ENCODE peak calls at places on chromosome 5, in seven cellular contexts. G is activated CD8-positive, alpha-beta memory T cell treated with anti-CD3 and anti-CD28 coated beads for 24 hours; J is WTC11; F is stimulated activated CD4-positive, alpha-beta T cell treated with anti-CD3 and anti-CD28 coated beads, TNF-alpha, amount 100 ng/mL, for 24 hours; E is hypothalamus; P is Jurkat, Clone E6-1; T is progenitor cell of endocrine pancreas. V is an unnamed sample.

GRCh38 chr5:161098516-161098915 is 246.5 kb upstream of the ATP10B start:
- DNase-seq in G (no peak), J (no peak), F (no peak), E (no peak), P (no peak), T (no peak), V (no peak)

GRCh38 chr5:103290846-103291245 is 32.3 kb downstream of the MACIR start:
- DNase-seq in G (no peak), J (no peak), F (no peak), E (no peak), P (no peak), T (no peak), V (peak)

GRCh38 chr5:174919351-174919750 is 195.0 kb downstream of the MSX2 start:
- DNase-seq in G (no peak), J (no peak), F (no peak), E (no peak), P (no peak), T (no peak), V (no peak)

GRCh38 chr5:123487298-123487697 is 24.7 kb upstream of the CSNK1G3 start:
- DNase-seq in G (no peak), J (no peak), F (no peak), E (no peak), P (no peak), T (no peak), V (no peak)

GRCh38 chr5:54656261-54656728 is 138.7 kb downstream of the SNX18 start:
- DNase-seq in G (no peak), J (no peak), F (no peak), E (no peak), P (no peak), T (no peak), V (no peak)

GRCh38 chr5:66606713-66607112 is 10.5 kb downstream of the MAST4 start:
- DNase-seq in G (no peak), J (no peak), F (no peak), E (no peak), P (no peak), T (no peak), V (no peak)

GRCh38 chr5:4804619-4805211 is 335.4 kb upstream of the ADAMTS16 start:
- DNase-seq in G (no peak), J (no peak), F (no peak), E (no peak), P (no peak), T (no peak), V (no peak)

GRCh38 chr5:138179277-138179857 is 455 bp downstream of the KIF20A start:
- DNase-seq in G (no peak), J (peak), F (no peak), E (no peak), P (no peak), T (no peak), V (no peak)

GRCh38 chr5:53008751-53009150 is 19.6 kb downstream of the ITGA2 start:
- DNase-seq in G (no peak), J (no peak), F (no peak), E (no peak), P (no peak), T (no peak), V (no peak)

GRCh38 chr5:112210430-112211005 is 208.6 kb downstream of the EPB41L4A start:
- DNase-seq in G (no peak), J (peak), F (no peak), E (no peak), P (no peak), T (no peak), V (peak)

GRCh38 chr5:159965031-159965837 is 43.7 kb upstream of the TTC1 start:
- DNase-seq in G (peak), J (peak), F (no peak), E (no peak), P (no peak), T (peak), V (no peak)

GRCh38 chr5:179280095-179280490 is 65.2 kb downstream of the ADAMTS2 start:
- DNase-seq in G (no peak), J (no peak), F (no peak), E (no peak), P (no peak), T (no peak), V (no peak)

GRCh38 chr5:69517763-69518212 is 25.2 kb downstream of the OCLN start:
- DNase-seq in G (no peak), J (no peak), F (no peak), E (no peak), P (no peak), T (no peak), V (no peak)

GRCh38 chr5:34749431-34749872 is 89.5 kb upstream of the TTC23L start:
- DNase-seq in G (no peak), J (no peak), F (no peak), E (no peak), P (no peak), T (no peak), V (no peak)

GRCh38 chr5:114185274-114185673 is 176.6 kb upstream of the KCNN2 start:
- DNase-seq in G (no peak), J (peak), F (no peak), E (no peak), P (no peak), T (no peak), V (no peak)

GRCh38 chr5:140481758-140482157 is 65.7 kb upstream of the EIF4EBP3 start:
- DNase-seq in G (no peak), J (no peak), F (no peak), E (no peak), P (no peak), T (no peak), V (no peak)

GRCh38 chr5:139696894-139697658 is 48.9 kb downstream of the CXXC5 start:
- DNase-seq in G (peak), J (peak), F (no peak), E (peak), P (no peak), T (peak), V (no peak)

GRCh38 chr5:151911011-151911410 is 13.6 kb downstream of the GLRA1 start:
- DNase-seq in G (no peak), J (no peak), F (no peak), E (no peak), P (no peak), T (no peak), V (no peak)

GRCh38 chr5:77935516-77936364 is 159.6 kb upstream of the TBCA start:
- DNase-seq in G (no peak), J (no peak), F (no peak), E (no peak), P (peak), T (no peak), V (no peak)

GRCh38 chr5:135194126-135194488 is 160.1 kb upstream of the PITX1 start:
- DNase-seq in G (no peak), J (no peak), F (no peak), E (no peak), P (no peak), T (no peak), V (no peak)

GRCh38 chr5:140823475-140823874 is 2.1 kb downstream of the PCDHA5 start:
- DNase-seq in G (no peak), J (no peak), F (no peak), E (no peak), P (no peak), T (no peak), V (no peak)

GRCh38 chr5:42974546-42974945 is 65.6 kb downstream of the ANXA2R start:
- DNase-seq in G (no peak), J (no peak), F (no peak), E (no peak), P (no peak), T (no peak), V (no peak)

GRCh38 chr5:137734962-137735530 is 843 bp downstream of the KLHL3 start:
- DNase-seq in G (peak), J (peak), F (no peak), E (no peak), P (no peak), T (no peak), V (no peak)

GRCh38 chr5:15009420-15009819 is 137.8 kb upstream of the ANKH start:
- DNase-seq in G (no peak), J (no peak), F (no peak), E (no peak), P (no peak), T (no peak), V (no peak)

GRCh38 chr5:178196986-178197385 is 7.3 kb upstream of the HNRNPAB start:
- DNase-seq in G (no peak), J (peak), F (no peak), E (no peak), P (no peak), T (no peak), V (no peak)

GRCh38 chr5:75566710-75567309 is 44.4 kb upstream of the ANKDD1B start:
- DNase-seq in G (peak), J (no peak), F (peak), E (no peak), P (peak), T (no peak), V (no peak)

GRCh38 chr5:73280386-73280785 is 107.4 kb downstream of the TMEM174 start:
- DNase-seq in G (no peak), J (no peak), F (no peak), E (no peak), P (no peak), T (no peak), V (no peak)

GRCh38 chr5:112142769-112143270 is 276.3 kb downstream of the EPB41L4A start:
- DNase-seq in G (no peak), J (no peak), F (no peak), E (no peak), P (no peak), T (no peak), V (no peak)

GRCh38 chr5:154194348-154195329 is 4.1 kb downstream of the GALNT10 start:
- DNase-seq in G (no peak), J (no peak), F (no peak), E (no peak), P (no peak), T (no peak), V (no peak)

GRCh38 chr5:9337908-9338307 is 208.0 kb downstream of the SEMA5A start:
- DNase-seq in G (no peak), J (no peak), F (no peak), E (no peak), P (no peak), T (no peak), V (no peak)

GRCh38 chr5:172052454-172053236 is 46.2 kb upstream of the FBXW11 start:
- DNase-seq in G (no peak), J (no peak), F (no peak), E (no peak), P (no peak), T (no peak), V (no peak)

GRCh38 chr5:149932445-149933350 is 11.9 kb downstream of the PDE6A start:
- DNase-seq in G (no peak), J (peak), F (no peak), E (no peak), P (no peak), T (no peak), V (no peak)